ENCODE peak calls at places on chromosomes 5 and 9, in seven cellular contexts. M, J, R, G, C, H and D are unnamed samples.

GRCh38 chr5:57133574-57133973 is 40.3 kb upstream of the GPBP1 start:
- DNase-seq in M (no peak), J (no peak), R (no peak), G (no peak), C (no peak), H (no peak), D (no peak)

GRCh38 chr9:106587021-106587420 is 275.9 kb upstream of the ZNF462 start:
- DNase-seq in M (no peak), J (no peak), R (no peak), G (no peak), C (no peak), H (no peak), D (no peak)

GRCh38 chr5:135398160-135398854 is 724 bp downstream of the MACROH2A1 start:
- DNase-seq in M (peak), J (no peak), R (peak), G (peak), C (peak), H (peak), D (peak)

GRCh38 chr9:36504154-36504550 is 68.5 kb upstream of the MELK start:
- DNase-seq in M (no peak), J (no peak), R (no peak), G (no peak), C (no peak), H (no peak), D (no peak)

GRCh38 chr5:1013238-1013947 is 4.8 kb downstream of the NKD2 start:
- DNase-seq in M (no peak), J (no peak), R (no peak), G (no peak), C (no peak), H (no peak), D (no peak)

GRCh38 chr5:98108497-98108896 is 665.0 kb upstream of the RGMB start:
- DNase-seq in M (no peak), J (no peak), R (no peak), G (no peak), C (no peak), H (no peak), D (no peak)

GRCh38 chr5:129118405-129118804 is 23.9 kb downstream of the ISOC1 start:
- DNase-seq in M (no peak), J (no peak), R (no peak), G (no peak), C (no peak), H (no peak), D (no peak)

GRCh38 chr5:95385334-95385733 is 5.8 kb upstream of the FAM81B start:
- DNase-seq in M (no peak), J (no peak), R (no peak), G (no peak), C (no peak), H (no peak), D (no peak)

GRCh38 chr9:81902191-81902590 is 26.0 kb upstream of the SPATA31D4 start:
- DNase-seq in M (no peak), J (no peak), R (no peak), G (no peak), C (no peak), H (no peak), D (no peak)

GRCh38 chr5:100841358-100842076 is 61.6 kb downstream of the ST8SIA4 start:
- DNase-seq in M (no peak), J (no peak), R (no peak), G (no peak), C (no peak), H (no peak), D (no peak)

GRCh38 chr9:29203216-29203930 is 1630.1 kb upstream of the C9orf72 start:
- DNase-seq in M (no peak), J (no peak), R (no peak), G (no peak), C (no peak), H (no peak), D (no peak)

GRCh38 chr9:26175264-26175663 is 497.0 kb upstream of the TUSC1 start:
- DNase-seq in M (no peak), J (peak), R (no peak), G (no peak), C (no peak), H (no peak), D (no peak)

GRCh38 chr9:113154936-113155335 is 4.1 kb downstream of the SLC31A2 start:
- DNase-seq in M (no peak), J (no peak), R (no peak), G (no peak), C (no peak), H (no peak), D (no peak)

GRCh38 chr9:77575785-77576184 is 72.3 kb downstream of the GNA14 start:
- DNase-seq in M (no peak), J (no peak), R (no peak), G (peak), C (no peak), H (no peak), D (no peak)

GRCh38 chr9:89633920-89634319 is 29.1 kb downstream of the GADD45G start:
- DNase-seq in M (no peak), J (no peak), R (peak), G (no peak), C (no peak), H (no peak), D (no peak)

GRCh38 chr9:131698715-131699053 is 41.2 kb downstream of the RAPGEF1 start:
- DNase-seq in M (no peak), J (no peak), R (no peak), G (no peak), C (no peak), H (no peak), D (no peak)

GRCh38 chr9:131696163-131696439 is 43.8 kb downstream of the RAPGEF1 start:
- DNase-seq in M (no peak), J (no peak), R (no peak), G (no peak), C (no peak), H (no peak), D (no peak)

GRCh38 chr9:131697908-131698714 is 41.8 kb downstream of the RAPGEF1 start:
- DNase-seq in M (no peak), J (no peak), R (no peak), G (no peak), C (no peak), H (no peak), D (no peak)

GRCh38 chr9:131695366-131696162 is 44.3 kb downstream of the RAPGEF1 start:
- DNase-seq in M (no peak), J (no peak), R (no peak), G (no peak), C (no peak), H (no peak), D (peak)

DNA sequence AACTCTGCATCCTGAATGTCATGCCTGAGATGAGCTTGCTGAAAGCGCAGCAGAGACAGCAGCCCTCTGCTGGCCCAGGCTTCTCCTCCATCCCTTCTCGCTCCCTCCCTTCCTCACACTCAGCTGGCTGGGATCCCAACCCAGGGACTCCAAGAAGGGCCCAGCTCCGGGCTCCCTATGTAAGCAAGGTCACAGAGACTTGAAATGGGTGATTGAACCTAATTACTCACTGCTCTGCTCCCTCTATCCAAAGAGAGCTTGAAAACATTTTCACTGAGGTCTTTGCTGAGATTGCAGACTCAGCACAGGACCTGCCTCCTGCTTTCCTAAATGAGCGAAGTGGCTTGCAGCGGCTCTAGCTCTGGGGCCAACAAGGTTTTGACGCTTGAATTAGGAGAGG is 42.8 kb downstream of the RAPGEF1 start:
- DNase-seq in M (peak), J (no peak), R (no peak), G (no peak), C (peak), H (peak), D (no peak)
- TF ChIP-seq POLR2A in M (peak), J (no peak), R (no peak), G (no peak), C (no peak), H (no peak), D (no peak)

GRCh38 chr5:17951392-17952169 is 317.3 kb downstream of the TAF11L14 start:
- DNase-seq in M (no peak), J (no peak), R (no peak), G (no peak), C (no peak), H (no peak), D (no peak)
- TF ChIP-seq POLR2A in M (no peak), J (no peak), R (no peak), G (no peak), C (no peak), H (no peak), D (no peak)

DNA sequence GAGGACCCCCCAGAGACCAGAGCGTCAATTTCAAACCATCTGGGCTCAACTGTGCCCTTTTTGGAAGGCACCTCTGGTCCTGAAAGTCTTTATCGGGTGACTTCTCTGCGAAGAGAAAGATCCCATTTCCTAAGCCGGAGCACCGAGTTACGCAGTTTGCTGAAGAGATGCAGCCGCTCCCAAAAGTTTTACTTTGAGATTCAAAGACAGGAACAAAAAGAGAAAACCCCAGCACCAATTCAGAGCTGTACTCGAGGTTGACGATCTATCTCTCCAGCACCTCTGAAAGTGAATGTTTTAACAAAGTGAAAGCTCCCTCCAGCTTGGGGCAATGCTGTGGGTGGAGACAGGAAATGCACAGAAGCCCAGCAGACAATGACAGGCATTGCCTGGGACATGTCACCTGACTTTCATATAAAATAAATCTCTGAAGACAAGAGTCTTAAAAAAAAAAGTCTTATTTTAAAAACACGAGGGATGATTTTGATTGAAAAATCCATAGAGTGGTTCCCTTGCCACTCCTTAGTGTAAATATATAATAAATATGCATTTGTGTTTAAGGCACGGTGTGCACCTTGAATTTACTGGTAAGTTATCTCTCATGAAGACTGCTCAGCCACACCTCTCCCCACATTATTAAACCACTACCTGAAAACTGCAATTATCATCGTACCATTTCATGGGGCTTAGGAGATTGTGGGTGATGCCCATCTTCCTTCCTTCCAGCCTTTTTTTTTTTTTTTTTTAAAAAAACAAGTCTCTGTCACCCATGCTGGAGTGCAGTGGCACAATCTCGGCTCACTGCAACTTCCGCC is 79.9 kb downstream of the FNBP1 start:
- DNase-seq in M (peak), J (peak), R (peak), G (no peak), C (peak), H (peak), D (peak)
- TF ChIP-seq POLR2A in M (peak), J (peak), R (no peak), G (no peak), C (peak), H (no peak), D (peak)

GRCh38 chr5:168315991-168316578 is 24.6 kb downstream of the WWC1 start:
- DNase-seq in M (no peak), J (peak), R (peak), G (no peak), C (peak), H (peak), D (no peak)
- TF ChIP-seq POLR2A in M (no peak), J (no peak), R (no peak), G (no peak), C (peak), H (no peak), D (no peak)

DNA sequence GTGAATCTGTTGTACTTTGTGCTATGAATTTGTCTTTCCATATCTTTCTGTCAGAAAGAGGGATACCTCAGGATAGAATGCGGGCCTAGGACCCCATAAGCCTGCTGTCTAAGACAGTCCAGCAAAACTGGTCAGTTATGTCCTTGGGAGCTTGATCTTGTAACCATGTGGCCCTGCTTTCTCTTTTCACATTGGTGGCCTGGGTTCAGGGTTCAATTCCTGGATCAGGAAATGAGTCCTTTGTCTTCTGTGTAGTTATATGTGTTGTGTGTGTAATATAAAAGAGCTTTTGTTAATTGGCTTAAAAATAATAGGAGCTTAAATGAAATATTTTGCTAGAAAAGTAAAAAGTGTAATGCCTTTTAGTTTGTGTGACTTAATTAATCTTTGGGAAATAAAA is 16.9 kb downstream of the FREM1 start:
- DNase-seq in M (no peak), J (no peak), R (no peak), G (no peak), C (no peak), H (no peak), D (no peak)
- TF ChIP-seq POLR2A in M (no peak), J (no peak), R (no peak), G (no peak), C (no peak), H (no peak), D (no peak)

GRCh38 chr5:34928267-34928666 is 1.1 kb upstream of the DNAJC21 start:
- DNase-seq in M (no peak), J (no peak), R (no peak), G (no peak), C (no peak), H (no peak), D (no peak)

GRCh38 chr5:34930527-34930844 is 1.1 kb downstream of the DNAJC21 start:
- DNase-seq in M (no peak), J (no peak), R (no peak), G (peak), C (no peak), H (no peak), D (no peak)

GRCh38 chr5:34929150-34929719 is at the start of gene DNAJC21:
- DNase-seq in M (peak), J (peak), R (peak), G (peak), C (peak), H (peak), D (peak)

GRCh38 chr5:34930870-34931269 is 1.5 kb downstream of the DNAJC21 start:
- DNase-seq in M (no peak), J (no peak), R (no peak), G (no peak), C (no peak), H (no peak), D (no peak)

DNA sequence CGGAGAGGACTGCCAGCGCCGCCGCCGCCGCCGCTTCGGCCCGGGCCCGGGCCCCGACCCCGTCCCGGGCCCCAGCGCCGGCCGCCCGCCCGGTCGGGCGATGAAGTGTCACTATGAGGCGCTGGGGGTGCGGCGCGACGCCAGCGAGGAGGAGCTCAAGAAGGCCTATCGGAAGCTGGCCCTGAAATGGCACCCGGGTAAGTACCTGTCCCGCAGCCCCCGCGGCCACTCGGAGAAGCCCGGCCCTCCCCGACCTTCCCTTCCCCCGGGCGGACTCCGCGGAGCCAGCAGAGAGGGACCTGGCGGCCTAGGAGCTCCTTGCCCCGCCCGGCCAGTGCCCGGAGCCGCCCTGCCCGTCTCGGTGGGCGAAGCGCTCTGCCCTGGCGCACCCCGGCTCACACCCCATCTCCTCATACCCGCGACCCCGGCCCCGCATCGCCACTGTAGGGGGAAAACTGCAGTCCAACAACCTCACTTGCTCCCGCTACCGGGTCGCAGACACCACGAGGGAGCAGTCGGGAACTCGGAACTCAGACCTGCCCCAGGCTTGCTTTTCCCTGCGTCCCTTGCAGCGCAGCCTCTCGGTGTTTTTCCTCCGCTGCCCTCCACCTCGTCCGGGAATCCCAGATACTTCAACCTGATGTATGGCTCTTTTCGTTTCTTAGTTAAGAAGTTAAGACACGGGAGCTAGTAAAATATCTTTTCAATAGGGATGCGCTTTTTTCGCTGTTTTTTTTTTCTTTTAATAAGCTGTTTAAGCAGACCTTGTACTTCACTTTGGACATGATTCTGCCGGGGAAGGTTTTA is 564 bp downstream of the DNAJC21 start:
- DNase-seq in M (peak), J (peak), R (peak), G (peak), C (peak), H (peak), D (peak)
- TF ChIP-seq POLR2A in M (peak), J (peak), R (peak), G (peak), C (peak), H (no peak), D (peak)

GRCh38 chr5:68669864-68670263 is 423.9 kb upstream of the SLC30A5 start:
- DNase-seq in M (no peak), J (no peak), R (no peak), G (no peak), C (no peak), H (no peak), D (no peak)

DNA sequence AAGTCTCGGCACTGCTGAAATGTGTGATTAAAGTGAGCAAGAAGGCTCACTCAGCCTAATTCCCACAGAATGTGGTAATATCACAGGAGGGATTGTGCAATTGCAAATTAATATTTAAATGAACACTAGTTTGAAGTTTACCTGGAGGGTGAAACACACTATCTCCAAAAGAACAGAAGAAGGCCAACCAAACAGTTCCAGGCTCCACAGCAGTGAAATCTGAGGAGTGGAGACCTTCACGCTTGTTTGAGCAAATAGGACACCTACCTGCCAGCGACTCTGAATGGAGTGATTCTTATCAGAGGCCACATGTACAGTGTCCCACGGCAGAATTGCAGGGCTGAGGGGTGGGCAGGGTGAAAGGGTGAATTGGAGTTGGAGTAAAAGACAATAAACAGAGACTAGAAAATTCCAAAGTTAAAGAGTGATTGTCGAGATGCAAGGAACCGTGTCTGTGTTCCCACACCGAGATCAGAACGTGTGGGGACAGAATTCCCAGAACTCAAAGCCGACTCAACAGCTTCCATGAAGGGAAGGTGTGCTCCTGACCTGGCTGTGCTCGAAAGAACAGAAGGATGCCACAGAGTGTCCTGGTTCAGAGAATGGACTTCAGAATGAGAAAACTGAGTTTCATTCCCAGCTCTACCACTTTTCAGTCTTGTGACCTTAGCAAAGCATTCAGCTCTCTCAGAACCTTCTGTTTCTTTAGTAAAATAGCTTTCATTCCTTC is 420.2 kb upstream of the SLC30A5 start:
- DNase-seq in M (no peak), J (no peak), R (no peak), G (no peak), C (no peak), H (no peak), D (no peak)
- TF ChIP-seq POLR2A in M (no peak), J (no peak), R (no peak), G (no peak), C (no peak), H (no peak), D (no peak)

DNA sequence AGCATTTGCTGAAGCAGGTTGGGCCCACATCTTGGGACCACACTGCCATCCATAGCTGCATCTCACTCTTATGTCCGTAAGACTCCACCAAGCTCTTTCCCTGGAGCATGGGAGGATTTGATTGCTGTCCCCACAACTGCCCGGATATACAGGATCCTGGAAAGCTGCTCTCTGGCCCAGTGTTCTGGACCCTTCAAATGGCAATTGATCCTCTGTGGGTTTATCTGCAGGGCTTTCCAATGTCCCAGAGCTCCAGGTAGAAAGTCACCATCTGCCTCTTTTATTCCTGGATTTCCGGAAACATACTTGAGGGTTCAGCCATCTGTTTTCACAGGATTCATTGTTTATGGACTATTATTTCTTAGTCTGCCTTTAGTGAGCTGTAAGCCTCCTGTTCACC is 214.6 kb downstream of the SREK1 start:
- DNase-seq in M (no peak), J (no peak), R (no peak), G (no peak), C (no peak), H (no peak), D (no peak)
- TF ChIP-seq POLR2A in M (no peak), J (no peak), R (no peak), G (no peak), C (no peak), H (no peak), D (no peak)

GRCh38 chr9:127810378-127811187 is 7.9 kb downstream of the FPGS start:
- DNase-seq in M (no peak), J (no peak), R (no peak), G (no peak), C (no peak), H (no peak), D (no peak)
- TF ChIP-seq POLR2A in M (no peak), J (no peak), R (no peak), G (no peak), C (no peak), H (no peak), D (no peak)